ENCODE peak calls at places on chromosome 2, in ten cellular contexts. One of them, this sample, is unnamed.

GRCh38 chr2:33241581-33241980 is 234.9 kb upstream of the RASGRP3 start:
- DNase-seq in cardiac muscle cell: peak; percentile 23
- DNase-seq in transverse colon: no peak
- DNase-seq in right lobe of liver: no peak
- DNase-seq in tibial artery: no peak
- DNase-seq in NB4: no peak
- DNase-seq in MG63: no peak
- DNase-seq in AG09309: peak; percentile 25
- DNase-seq in AG04450: no peak
- DNase-seq in A549: no peak
- DNase-seq in this sample: no peak

GRCh38 chr2:147223119-147223518 is 621.7 kb upstream of the ACVR2A start:
- DNase-seq in cardiac muscle cell: no peak
- DNase-seq in transverse colon: no peak
- DNase-seq in right lobe of liver: no peak
- DNase-seq in tibial artery: no peak
- DNase-seq in NB4: no peak
- DNase-seq in MG63: no peak
- DNase-seq in AG09309: no peak
- DNase-seq in AG04450: no peak
- DNase-seq in A549: no peak
- DNase-seq in this sample: no peak

GRCh38 chr2:29562319-29562718 is 359.1 kb downstream of the ALK start:
- DNase-seq in cardiac muscle cell: no peak
- DNase-seq in transverse colon: no peak
- DNase-seq in right lobe of liver: no peak
- DNase-seq in tibial artery: no peak
- DNase-seq in NB4: no peak
- DNase-seq in MG63: no peak
- DNase-seq in AG09309: no peak
- DNase-seq in AG04450: no peak
- DNase-seq in A549: no peak
- DNase-seq in this sample: no peak

GRCh38 chr2:111121028-111121872 is 536 bp downstream of the BCL2L11 start:
- DNase-seq in cardiac muscle cell: peak; percentile 81
- DNase-seq in transverse colon: peak; percentile 49
- DNase-seq in right lobe of liver: peak; percentile 64
- DNase-seq in tibial artery: peak; percentile 76
- DNase-seq in NB4: peak; percentile 75
- DNase-seq in MG63: peak; percentile 44
- DNase-seq in AG09309: no peak
- DNase-seq in AG04450: no peak
- DNase-seq in A549: no peak
- DNase-seq in this sample: no peak

GRCh38 chr2:46229134-46230063 is 67.8 kb upstream of the EPAS1 start:
- DNase-seq in cardiac muscle cell: no peak
- DNase-seq in transverse colon: no peak
- DNase-seq in right lobe of liver: no peak
- DNase-seq in tibial artery: no peak
- DNase-seq in NB4: peak; percentile 82
- DNase-seq in MG63: no peak
- DNase-seq in AG09309: no peak
- DNase-seq in AG04450: no peak
- DNase-seq in A549: peak; percentile 53
- DNase-seq in this sample: no peak

GRCh38 chr2:84833481-84834150 is 47.3 kb downstream of the TRABD2A start:
- DNase-seq in cardiac muscle cell: no peak
- DNase-seq in transverse colon: no peak
- DNase-seq in right lobe of liver: no peak
- DNase-seq in tibial artery: no peak
- DNase-seq in NB4: no peak
- DNase-seq in MG63: no peak
- DNase-seq in AG09309: no peak
- DNase-seq in AG04450: no peak
- DNase-seq in A549: no peak
- DNase-seq in this sample: no peak

GRCh38 chr2:46335404-46335965 is 38.3 kb downstream of the EPAS1 start:
- DNase-seq in cardiac muscle cell: peak; percentile 68
- DNase-seq in transverse colon: peak; percentile 52
- DNase-seq in right lobe of liver: no peak
- DNase-seq in tibial artery: peak; percentile 80
- DNase-seq in NB4: no peak
- DNase-seq in MG63: peak; percentile 62
- DNase-seq in AG09309: no peak
- DNase-seq in AG04450: no peak
- DNase-seq in A549: peak; percentile 60
- DNase-seq in this sample: peak; percentile 71

GRCh38 chr2:106163948-106164580 is 30.0 kb downstream of the UXS1 start:
- DNase-seq in cardiac muscle cell: no peak
- DNase-seq in transverse colon: no peak
- DNase-seq in right lobe of liver: no peak
- DNase-seq in tibial artery: no peak
- DNase-seq in NB4: no peak
- DNase-seq in MG63: no peak
- DNase-seq in AG09309: peak; percentile 11
- DNase-seq in AG04450: peak; percentile 7
- DNase-seq in A549: no peak
- DNase-seq in this sample: no peak

GRCh38 chr2:232306741-232307305 is 71.7 kb upstream of the ALPP start:
- DNase-seq in cardiac muscle cell: no peak
- DNase-seq in transverse colon: no peak
- DNase-seq in right lobe of liver: no peak
- DNase-seq in tibial artery: no peak
- DNase-seq in NB4: no peak
- DNase-seq in MG63: no peak
- DNase-seq in AG09309: no peak
- DNase-seq in AG04450: no peak
- DNase-seq in A549: no peak
- DNase-seq in this sample: no peak

GRCh38 chr2:120237491-120237902 is 14.3 kb upstream of the TMEM185B start:
- DNase-seq in cardiac muscle cell: no peak
- DNase-seq in transverse colon: peak; percentile 35
- DNase-seq in right lobe of liver: no peak
- DNase-seq in tibial artery: no peak
- DNase-seq in NB4: no peak
- DNase-seq in MG63: peak; percentile 95
- DNase-seq in AG09309: no peak
- DNase-seq in AG04450: no peak
- DNase-seq in A549: peak; percentile 73
- DNase-seq in this sample: no peak

GRCh38 chr2:15819576-15820282 is 120.6 kb upstream of the MYCN start:
- DNase-seq in cardiac muscle cell: no peak
- DNase-seq in transverse colon: no peak
- DNase-seq in right lobe of liver: no peak
- DNase-seq in tibial artery: no peak
- DNase-seq in NB4: no peak
- DNase-seq in MG63: no peak
- DNase-seq in AG09309: no peak
- DNase-seq in AG04450: no peak
- DNase-seq in A549: no peak
- DNase-seq in this sample: no peak

GRCh38 chr2:190335225-190335559 is 8.2 kb upstream of the INPP1 start:
- DNase-seq in cardiac muscle cell: no peak
- DNase-seq in transverse colon: no peak
- DNase-seq in right lobe of liver: no peak
- DNase-seq in tibial artery: no peak
- DNase-seq in NB4: no peak
- DNase-seq in MG63: no peak
- DNase-seq in AG09309: no peak
- DNase-seq in AG04450: no peak
- DNase-seq in A549: no peak
- DNase-seq in this sample: no peak

GRCh38 chr2:84526562-84526961 is 10.3 kb downstream of the DNAH6 start:
- DNase-seq in cardiac muscle cell: no peak
- DNase-seq in transverse colon: no peak
- DNase-seq in right lobe of liver: no peak
- DNase-seq in tibial artery: no peak
- DNase-seq in NB4: no peak
- DNase-seq in MG63: no peak
- DNase-seq in AG09309: no peak
- DNase-seq in AG04450: no peak
- DNase-seq in A549: no peak
- DNase-seq in this sample: no peak

GRCh38 chr2:186728631-186729030 is 34.8 kb downstream of the FAM171B start:
- DNase-seq in cardiac muscle cell: no peak
- DNase-seq in transverse colon: no peak
- DNase-seq in right lobe of liver: no peak
- DNase-seq in tibial artery: no peak
- DNase-seq in NB4: no peak
- DNase-seq in MG63: no peak
- DNase-seq in AG09309: no peak
- DNase-seq in AG04450: no peak
- DNase-seq in A549: no peak
- DNase-seq in this sample: no peak
- H3K4me3 ChIP-seq in cardiac muscle cell: no peak overlapping the region
- H3K4me3 ChIP-seq in transverse colon: no peak overlapping the region
- H3K4me3 ChIP-seq in right lobe of liver: no peak overlapping the region
- H3K4me3 ChIP-seq in tibial artery: no peak overlapping the region
- H3K4me3 ChIP-seq in NB4: no peak overlapping the region
- H3K4me3 ChIP-seq in MG63: no peak overlapping the region
- H3K4me3 ChIP-seq in AG09309: no peak overlapping the region
- H3K4me3 ChIP-seq in AG04450: no peak overlapping the region
- H3K4me3 ChIP-seq in A549: no peak overlapping the region
- H3K4me3 ChIP-seq in this sample: no peak overlapping the region

DNA sequence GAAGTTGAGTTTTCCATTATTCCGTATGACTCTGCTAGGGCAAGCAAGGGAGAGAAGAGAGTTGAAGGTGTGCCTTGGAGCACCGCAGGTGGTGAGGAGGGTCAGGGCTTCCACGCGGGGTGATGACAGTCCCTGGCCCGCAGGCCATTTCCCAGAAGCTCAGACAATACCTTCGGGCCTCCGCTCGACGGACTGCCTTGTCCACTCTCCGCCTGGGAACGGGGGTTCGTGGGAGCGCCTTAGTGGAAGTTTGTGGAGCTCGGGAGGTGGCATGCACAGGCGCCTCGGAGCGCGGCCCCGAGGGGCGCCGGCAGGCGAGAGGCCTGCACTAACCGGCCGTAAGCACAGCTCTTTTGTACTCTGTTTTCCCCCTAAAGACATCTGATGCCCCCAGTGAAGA is 69.8 kb downstream of the ARHGEF33 start:
- DNase-seq in cardiac muscle cell: no peak
- DNase-seq in transverse colon: no peak
- DNase-seq in right lobe of liver: no peak
- DNase-seq in tibial artery: no peak
- DNase-seq in NB4: no peak
- DNase-seq in MG63: no peak
- DNase-seq in AG09309: no peak
- DNase-seq in AG04450: no peak
- DNase-seq in A549: no peak
- DNase-seq in this sample: no peak
- H3K4me3 ChIP-seq in cardiac muscle cell: no peak overlapping the region
- H3K4me3 ChIP-seq in transverse colon: no peak overlapping the region
- H3K4me3 ChIP-seq in right lobe of liver: peak overlapping the region; percentile 52
- H3K4me3 ChIP-seq in tibial artery: peak overlapping the region; percentile 47
- H3K4me3 ChIP-seq in NB4: no peak overlapping the region
- H3K4me3 ChIP-seq in MG63: no peak overlapping the region
- H3K4me3 ChIP-seq in AG09309: no peak overlapping the region
- H3K4me3 ChIP-seq in AG04450: no peak overlapping the region
- H3K4me3 ChIP-seq in A549: no peak overlapping the region
- H3K4me3 ChIP-seq in this sample: peak overlapping the region; percentile 53

GRCh38 chr2:122168799-122169198 is 413.3 kb downstream of the TSN start:
- DNase-seq in cardiac muscle cell: peak; percentile 31
- DNase-seq in transverse colon: no peak
- DNase-seq in right lobe of liver: no peak
- DNase-seq in tibial artery: no peak
- DNase-seq in NB4: no peak
- DNase-seq in MG63: peak; percentile 4
- DNase-seq in AG09309: no peak
- DNase-seq in AG04450: no peak
- DNase-seq in A549: no peak
- DNase-seq in this sample: no peak

GRCh38 chr2:122164964-122165363 is 409.5 kb downstream of the TSN start:
- DNase-seq in cardiac muscle cell: no peak
- DNase-seq in transverse colon: no peak
- DNase-seq in right lobe of liver: no peak
- DNase-seq in tibial artery: no peak
- DNase-seq in NB4: no peak
- DNase-seq in MG63: no peak
- DNase-seq in AG09309: no peak
- DNase-seq in AG04450: no peak
- DNase-seq in A549: no peak
- DNase-seq in this sample: no peak

GRCh38 chr2:122163596-122163995 is 408.1 kb downstream of the TSN start:
- DNase-seq in cardiac muscle cell: no peak
- DNase-seq in transverse colon: no peak
- DNase-seq in right lobe of liver: no peak
- DNase-seq in tibial artery: no peak
- DNase-seq in NB4: no peak
- DNase-seq in MG63: no peak
- DNase-seq in AG09309: no peak
- DNase-seq in AG04450: no peak
- DNase-seq in A549: no peak
- DNase-seq in this sample: no peak

GRCh38 chr2:122166820-122167219 is 411.4 kb downstream of the TSN start:
- DNase-seq in cardiac muscle cell: no peak
- DNase-seq in transverse colon: no peak
- DNase-seq in right lobe of liver: no peak
- DNase-seq in tibial artery: no peak
- DNase-seq in NB4: no peak
- DNase-seq in MG63: no peak
- DNase-seq in AG09309: no peak
- DNase-seq in AG04450: no peak
- DNase-seq in A549: no peak
- DNase-seq in this sample: no peak

GRCh38 chr2:122167561-122167960 is 412.1 kb downstream of the TSN start:
- DNase-seq in cardiac muscle cell: no peak
- DNase-seq in transverse colon: no peak
- DNase-seq in right lobe of liver: no peak
- DNase-seq in tibial artery: no peak
- DNase-seq in NB4: no peak
- DNase-seq in MG63: no peak
- DNase-seq in AG09309: no peak
- DNase-seq in AG04450: no peak
- DNase-seq in A549: no peak
- DNase-seq in this sample: no peak
- H3K4me3 ChIP-seq in cardiac muscle cell: no peak overlapping the region
- H3K4me3 ChIP-seq in transverse colon: no peak overlapping the region
- H3K4me3 ChIP-seq in right lobe of liver: no peak overlapping the region
- H3K4me3 ChIP-seq in tibial artery: no peak overlapping the region
- H3K4me3 ChIP-seq in NB4: no peak overlapping the region
- H3K4me3 ChIP-seq in MG63: no peak overlapping the region
- H3K4me3 ChIP-seq in AG09309: no peak overlapping the region
- H3K4me3 ChIP-seq in AG04450: no peak overlapping the region
- H3K4me3 ChIP-seq in A549: no peak overlapping the region
- H3K4me3 ChIP-seq in this sample: no peak overlapping the region

GRCh38 chr2:224793961-224794360 is 77.8 kb upstream of the CCDC195 start:
- DNase-seq in cardiac muscle cell: no peak
- DNase-seq in transverse colon: no peak
- DNase-seq in right lobe of liver: no peak
- DNase-seq in tibial artery: no peak
- DNase-seq in NB4: no peak
- DNase-seq in MG63: no peak
- DNase-seq in AG09309: peak; percentile 77
- DNase-seq in AG04450: no peak
- DNase-seq in A549: no peak
- DNase-seq in this sample: peak; percentile 19
- H3K4me3 ChIP-seq in cardiac muscle cell: no peak overlapping the region
- H3K4me3 ChIP-seq in transverse colon: no peak overlapping the region
- H3K4me3 ChIP-seq in right lobe of liver: no peak overlapping the region
- H3K4me3 ChIP-seq in tibial artery: no peak overlapping the region
- H3K4me3 ChIP-seq in NB4: no peak overlapping the region
- H3K4me3 ChIP-seq in MG63: no peak overlapping the region
- H3K4me3 ChIP-seq in AG09309: no peak overlapping the region
- H3K4me3 ChIP-seq in AG04450: no peak overlapping the region
- H3K4me3 ChIP-seq in A549: no peak overlapping the region
- H3K4me3 ChIP-seq in this sample: no peak overlapping the region

GRCh38 chr2:170710609-170710979 is 4.5 kb upstream of the SP5 start:
- DNase-seq in cardiac muscle cell: no peak
- DNase-seq in transverse colon: no peak
- DNase-seq in right lobe of liver: no peak
- DNase-seq in tibial artery: no peak
- DNase-seq in NB4: no peak
- DNase-seq in MG63: no peak
- DNase-seq in AG09309: no peak
- DNase-seq in AG04450: no peak
- DNase-seq in A549: no peak
- DNase-seq in this sample: no peak
- H3K4me3 ChIP-seq in cardiac muscle cell: no peak overlapping the region
- H3K4me3 ChIP-seq in transverse colon: no peak overlapping the region
- H3K4me3 ChIP-seq in right lobe of liver: no peak overlapping the region
- H3K4me3 ChIP-seq in tibial artery: no peak overlapping the region
- H3K4me3 ChIP-seq in NB4: no peak overlapping the region
- H3K4me3 ChIP-seq in MG63: no peak overlapping the region
- H3K4me3 ChIP-seq in AG09309: no peak overlapping the region
- H3K4me3 ChIP-seq in AG04450: no peak overlapping the region
- H3K4me3 ChIP-seq in A549: no peak overlapping the region
- H3K4me3 ChIP-seq in this sample: no peak overlapping the region